ENCODE peak calls at places on chromosome 12, in nine cellular contexts. D is G401, G is mucosa of descending colon, J is GM03348, O is mesenchymal stem cell, U is H4, T is Right ventricle myocardium superior, S is NB4, Y is NCI-H1048. K is an unnamed sample.

GRCh38 chr12:33322519-33322918 is 117.1 kb downstream of the SYT10 start:
- DNase-seq in U (no peak), S (peak; percentile 11), T (no peak), O (no peak), Y (peak; percentile 36), J (no peak), D (no peak), G (no peak), K (no peak)

GRCh38 chr12:716506-716905 is 35.9 kb upstream of the WNK1 start:
- DNase-seq in J (no peak), Y (no peak), O (peak; percentile 53), G (no peak), S (no peak), U (no peak), D (no peak), T (peak; percentile 46), K (peak; percentile 73)

GRCh38 chr12:38155526-38156496 is 160.8 kb upstream of the ALG10B start:
- DNase-seq in G (no peak), O (no peak), U (no peak), Y (no peak), S (no peak), D (no peak), T (no peak), J (no peak), K (no peak)

GRCh38 chr12:94240171-94240570 is 91.8 kb downstream of the PLXNC1 start:
- DNase-seq in Y (no peak), G (no peak), J (no peak), T (no peak), O (no peak), D (no peak), U (no peak), S (peak; percentile 93), K (no peak)

GRCh38 chr12:43370299-43370698 is 181.7 kb downstream of the ADAMTS20 start:
- DNase-seq in T (no peak), S (peak; percentile 16), G (no peak), Y (no peak), O (peak; percentile 43), U (peak; percentile 57), D (no peak), J (no peak), K (no peak)

GRCh38 chr12:119202121-119202527 is 23.4 kb downstream of the HSPB8 start:
- DNase-seq in U (no peak), Y (no peak), T (no peak), O (no peak), G (no peak), S (no peak), J (no peak), D (no peak), K (no peak)

GRCh38 chr12:132173135-132174014 is 29.1 kb downstream of the NOC4L start:
- DNase-seq in U (no peak), S (peak; percentile 82), T (peak; percentile 24), D (no peak), O (no peak), G (peak; percentile 37), Y (no peak), J (no peak), K (no peak)

GRCh38 chr12:109725321-109726105 is 11.9 kb downstream of the FAM222A start:
- DNase-seq in U (no peak), S (no peak), D (peak; percentile 32), Y (no peak), G (no peak), J (no peak), O (no peak), T (peak; percentile 31), K (no peak)

GRCh38 chr12:28025821-28026505 is 53.4 kb upstream of the PTHLH start:
- DNase-seq in Y (no peak), G (no peak), D (no peak), J (no peak), U (no peak), O (no peak), T (no peak), S (no peak), K (no peak)

GRCh38 chr12:13948631-13949030 is 32.8 kb downstream of the GRIN2B start:
- DNase-seq in Y (no peak), O (no peak), G (no peak), S (no peak), T (no peak), U (peak; percentile 19), J (no peak), D (no peak), K (no peak)

GRCh38 chr12:112184056-112184887 is 58.9 kb downstream of the TRAFD1 start:
- DNase-seq in G (no peak), U (no peak), Y (no peak), O (no peak), T (no peak), S (no peak), D (no peak), J (no peak), K (no peak)

GRCh38 chr12:15474766-15475165 is 152.5 kb downstream of the PTPRO start:
- DNase-seq in O (no peak), T (no peak), G (no peak), Y (no peak), S (no peak), J (no peak), D (peak; percentile 32), U (no peak), K (no peak)

GRCh38 chr12:43501705-43502104 is 50.3 kb downstream of the ADAMTS20 start:
- DNase-seq in G (no peak), S (peak; percentile 48), D (no peak), O (peak; percentile 40), J (peak; percentile 49), Y (no peak), U (peak; percentile 12), T (no peak), K (no peak)

GRCh38 chr12:102026728-102027127 is 35.1 kb downstream of the WASHC3 start:
- DNase-seq in U (no peak), J (no peak), O (no peak), T (no peak), D (no peak), S (peak; percentile 25), G (no peak), Y (no peak), K (no peak)

GRCh38 chr12:12181516-12181915 is 85.3 kb downstream of the LRP6 start:
- DNase-seq in G (no peak), J (peak; percentile 10), S (no peak), O (no peak), U (no peak), Y (no peak), T (no peak), D (no peak), K (no peak)

GRCh38 chr12:94041833-94042232 is 106.5 kb upstream of the PLXNC1 start:
- DNase-seq in Y (no peak), T (no peak), U (no peak), O (no peak), J (no peak), G (no peak), S (no peak), D (no peak), K (no peak)

GRCh38 chr12:53195516-53196420 is 11.3 kb downstream of the ITGB7 start:
- DNase-seq in O (no peak), Y (no peak), J (no peak), U (no peak), S (no peak), D (no peak), G (no peak), T (peak; percentile 10), K (no peak)

GRCh38 chr12:87827638-87828264 is 201.4 kb downstream of the C12orf50 start:
- DNase-seq in J (no peak), T (no peak), U (peak; percentile 52), O (peak; percentile 71), D (no peak), S (no peak), Y (no peak), G (no peak), K (no peak)

GRCh38 chr12:124096109-124096508 is 123.1 kb downstream of the ZNF664 start:
- DNase-seq in J (no peak), G (no peak), D (no peak), S (no peak), T (no peak), U (no peak), Y (no peak), O (no peak), K (no peak)

GRCh38 chr12:6226002-6226700 is 26.0 kb downstream of the CD9 start:
- DNase-seq in O (no peak), G (peak; percentile 68), T (peak; percentile 81), U (no peak), D (no peak), J (peak; percentile 48), Y (no peak), S (peak; percentile 83), K (no peak)

GRCh38 chr12:60201891-60202290 is 606.1 kb downstream of the SLC16A7 start:
- DNase-seq in T (no peak), J (no peak), G (no peak), S (no peak), O (no peak), D (no peak), Y (no peak), U (no peak), K (no peak)

K was measured in activated CD4-positive, alpha-beta memory T cell treated with anti-CD3 and anti-CD28 coated beads for 36 hours.